ENCODE peak calls at places on chromosomes 2 and 18, in five cellular contexts. One of them, this sample, is unnamed.

GRCh38 chr2:170886391-170886790 is 42.7 kb upstream of the GORASP2 start:
- DNase-seq in hippocampal formation: no peak
- DNase-seq in choroid plexus epithelial cell: peak; percentile 60
- DNase-seq in stimulated activated CD4-positive, alpha-beta T cell treated with anti-CD3 and anti-CD28 coated beads, TNF-alpha, amount 100 ng/mL, for 4 hours: no peak
- DNase-seq in H4: no peak
- DNase-seq in this sample: peak; percentile 85

GRCh38 chr2:143939976-143940375 is 579.9 kb downstream of the ZEB2 start:
- DNase-seq in hippocampal formation: no peak
- DNase-seq in choroid plexus epithelial cell: peak; percentile 53
- DNase-seq in H4: no peak
- DNase-seq in stimulated activated CD4-positive, alpha-beta T cell treated with anti-CD3 and anti-CD28 coated beads, TNF-alpha, amount 100 ng/mL, for 4 hours: no peak
- DNase-seq in this sample: no peak

GRCh38 chr2:8694737-8695136 is 12.9 kb downstream of the ID2 start:
- DNase-seq in hippocampal formation: no peak
- DNase-seq in choroid plexus epithelial cell: peak; percentile 58
- DNase-seq in stimulated activated CD4-positive, alpha-beta T cell treated with anti-CD3 and anti-CD28 coated beads, TNF-alpha, amount 100 ng/mL, for 4 hours: no peak
- DNase-seq in H4: no peak
- DNase-seq in this sample: peak; percentile 54

GRCh38 chr2:235803028-235803427 is 309.2 kb downstream of the AGAP1 start:
- DNase-seq in hippocampal formation: no peak
- DNase-seq in stimulated activated CD4-positive, alpha-beta T cell treated with anti-CD3 and anti-CD28 coated beads, TNF-alpha, amount 100 ng/mL, for 4 hours: no peak
- DNase-seq in choroid plexus epithelial cell: peak; percentile 51
- DNase-seq in H4: no peak
- DNase-seq in this sample: no peak

GRCh38 chr2:218179782-218180181 is 13.0 kb upstream of the CXCR1 start:
- DNase-seq in H4: no peak
- DNase-seq in choroid plexus epithelial cell: no peak
- DNase-seq in hippocampal formation: no peak
- DNase-seq in stimulated activated CD4-positive, alpha-beta T cell treated with anti-CD3 and anti-CD28 coated beads, TNF-alpha, amount 100 ng/mL, for 4 hours: no peak
- DNase-seq in this sample: no peak

GRCh38 chr2:165646321-165646801 is 147.7 kb downstream of the GALNT3 start:
- DNase-seq in stimulated activated CD4-positive, alpha-beta T cell treated with anti-CD3 and anti-CD28 coated beads, TNF-alpha, amount 100 ng/mL, for 4 hours: no peak
- DNase-seq in choroid plexus epithelial cell: no peak
- DNase-seq in H4: no peak
- DNase-seq in hippocampal formation: no peak
- DNase-seq in this sample: no peak

GRCh38 chr18:56068030-56068671 is 480.2 kb upstream of the TCF4 start:
- DNase-seq in choroid plexus epithelial cell: peak; percentile 58
- DNase-seq in stimulated activated CD4-positive, alpha-beta T cell treated with anti-CD3 and anti-CD28 coated beads, TNF-alpha, amount 100 ng/mL, for 4 hours: no peak
- DNase-seq in hippocampal formation: no peak
- DNase-seq in H4: no peak
- DNase-seq in this sample: no peak

GRCh38 chr18:69948919-69949537 is 1.4 kb upstream of the CD226 start:
- DNase-seq in H4: no peak
- DNase-seq in stimulated activated CD4-positive, alpha-beta T cell treated with anti-CD3 and anti-CD28 coated beads, TNF-alpha, amount 100 ng/mL, for 4 hours: no peak
- DNase-seq in choroid plexus epithelial cell: no peak
- DNase-seq in hippocampal formation: no peak
- DNase-seq in this sample: no peak

GRCh38 chr2:8491296-8492048 is 190.4 kb upstream of the ID2 start:
- DNase-seq in choroid plexus epithelial cell: no peak
- DNase-seq in hippocampal formation: no peak
- DNase-seq in stimulated activated CD4-positive, alpha-beta T cell treated with anti-CD3 and anti-CD28 coated beads, TNF-alpha, amount 100 ng/mL, for 4 hours: no peak
- DNase-seq in H4: no peak
- DNase-seq in this sample: no peak

GRCh38 chr2:171824086-171824485 is 70.0 kb downstream of the SLC25A12 start:
- DNase-seq in stimulated activated CD4-positive, alpha-beta T cell treated with anti-CD3 and anti-CD28 coated beads, TNF-alpha, amount 100 ng/mL, for 4 hours: no peak
- DNase-seq in hippocampal formation: no peak
- DNase-seq in H4: no peak
- DNase-seq in choroid plexus epithelial cell: peak; percentile 84
- DNase-seq in this sample: no peak

GRCh38 chr2:226447896-226448295 is 351.7 kb downstream of the IRS1 start:
- DNase-seq in H4: no peak
- DNase-seq in stimulated activated CD4-positive, alpha-beta T cell treated with anti-CD3 and anti-CD28 coated beads, TNF-alpha, amount 100 ng/mL, for 4 hours: no peak
- DNase-seq in hippocampal formation: no peak
- DNase-seq in choroid plexus epithelial cell: peak; percentile 47
- DNase-seq in this sample: no peak

GRCh38 chr2:172516299-172516698 is 39.6 kb upstream of the PDK1 start:
- DNase-seq in choroid plexus epithelial cell: peak; percentile 61
- DNase-seq in H4: peak; percentile 78
- DNase-seq in stimulated activated CD4-positive, alpha-beta T cell treated with anti-CD3 and anti-CD28 coated beads, TNF-alpha, amount 100 ng/mL, for 4 hours: no peak
- DNase-seq in hippocampal formation: no peak
- DNase-seq in this sample: no peak

GRCh38 chr18:45103319-45104070 is 422.8 kb downstream of the SETBP1 start:
- DNase-seq in choroid plexus epithelial cell: no peak
- DNase-seq in hippocampal formation: no peak
- DNase-seq in stimulated activated CD4-positive, alpha-beta T cell treated with anti-CD3 and anti-CD28 coated beads, TNF-alpha, amount 100 ng/mL, for 4 hours: no peak
- DNase-seq in H4: no peak
- DNase-seq in this sample: no peak

GRCh38 chr2:237691908-237692600 is 64.7 kb downstream of the LRRFIP1 start:
- DNase-seq in hippocampal formation: peak; percentile 90
- DNase-seq in choroid plexus epithelial cell: peak; percentile 95
- DNase-seq in H4: peak; percentile 69
- DNase-seq in stimulated activated CD4-positive, alpha-beta T cell treated with anti-CD3 and anti-CD28 coated beads, TNF-alpha, amount 100 ng/mL, for 4 hours: peak; percentile 91
- DNase-seq in this sample: peak; percentile 91

GRCh38 chr2:232353660-232354059 is 24.9 kb upstream of the ALPP start:
- DNase-seq in stimulated activated CD4-positive, alpha-beta T cell treated with anti-CD3 and anti-CD28 coated beads, TNF-alpha, amount 100 ng/mL, for 4 hours: no peak
- DNase-seq in choroid plexus epithelial cell: no peak
- DNase-seq in hippocampal formation: no peak
- DNase-seq in H4: no peak
- DNase-seq in this sample: no peak

GRCh38 chr2:58140508-58141072 is 94.0 kb downstream of the VRK2 start:
- DNase-seq in choroid plexus epithelial cell: no peak
- DNase-seq in stimulated activated CD4-positive, alpha-beta T cell treated with anti-CD3 and anti-CD28 coated beads, TNF-alpha, amount 100 ng/mL, for 4 hours: no peak
- DNase-seq in hippocampal formation: no peak
- DNase-seq in H4: no peak
- DNase-seq in this sample: no peak

GRCh38 chr18:55265916-55266488 is 306.7 kb upstream of the CCDC68 start:
- DNase-seq in H4: no peak
- DNase-seq in hippocampal formation: no peak
- DNase-seq in stimulated activated CD4-positive, alpha-beta T cell treated with anti-CD3 and anti-CD28 coated beads, TNF-alpha, amount 100 ng/mL, for 4 hours: no peak
- DNase-seq in choroid plexus epithelial cell: peak; percentile 84
- DNase-seq in this sample: no peak

GRCh38 chr2:181054256-181054655 is 73.9 kb downstream of the UBE2E3 start:
- DNase-seq in stimulated activated CD4-positive, alpha-beta T cell treated with anti-CD3 and anti-CD28 coated beads, TNF-alpha, amount 100 ng/mL, for 4 hours: no peak
- DNase-seq in hippocampal formation: no peak
- DNase-seq in H4: no peak
- DNase-seq in choroid plexus epithelial cell: no peak
- DNase-seq in this sample: no peak

GRCh38 chr2:42962521-42962953 is 170.2 kb upstream of the HAAO start:
- DNase-seq in stimulated activated CD4-positive, alpha-beta T cell treated with anti-CD3 and anti-CD28 coated beads, TNF-alpha, amount 100 ng/mL, for 4 hours: no peak
- DNase-seq in choroid plexus epithelial cell: peak; percentile 39
- DNase-seq in hippocampal formation: no peak
- DNase-seq in H4: no peak
- DNase-seq in this sample: no peak

GRCh38 chr2:180715044-180715443 is 265.4 kb upstream of the UBE2E3 start:
- DNase-seq in H4: no peak
- DNase-seq in stimulated activated CD4-positive, alpha-beta T cell treated with anti-CD3 and anti-CD28 coated beads, TNF-alpha, amount 100 ng/mL, for 4 hours: no peak
- DNase-seq in hippocampal formation: no peak
- DNase-seq in choroid plexus epithelial cell: no peak
- DNase-seq in this sample: no peak

GRCh38 chr2:10820562-10820961 is 8.0 kb upstream of the PDIA6 start:
- DNase-seq in hippocampal formation: no peak
- DNase-seq in choroid plexus epithelial cell: no peak
- DNase-seq in stimulated activated CD4-positive, alpha-beta T cell treated with anti-CD3 and anti-CD28 coated beads, TNF-alpha, amount 100 ng/mL, for 4 hours: no peak
- DNase-seq in H4: no peak
- DNase-seq in this sample: no peak

GRCh38 chr18:57091231-57091630 is 55.7 kb upstream of the BOD1L2 start:
- DNase-seq in hippocampal formation: no peak
- DNase-seq in stimulated activated CD4-positive, alpha-beta T cell treated with anti-CD3 and anti-CD28 coated beads, TNF-alpha, amount 100 ng/mL, for 4 hours: no peak
- DNase-seq in H4: no peak
- DNase-seq in choroid plexus epithelial cell: no peak
- DNase-seq in this sample: no peak

GRCh38 chr2:183799761-183800160 is 675.5 kb downstream of the NUP35 start:
- DNase-seq in stimulated activated CD4-positive, alpha-beta T cell treated with anti-CD3 and anti-CD28 coated beads, TNF-alpha, amount 100 ng/mL, for 4 hours: no peak
- DNase-seq in H4: no peak
- DNase-seq in hippocampal formation: no peak
- DNase-seq in choroid plexus epithelial cell: no peak
- DNase-seq in this sample: no peak

GRCh38 chr18:23053756-23054457 is 81.4 kb upstream of the CABLES1 start:
- DNase-seq in choroid plexus epithelial cell: peak; percentile 67
- DNase-seq in hippocampal formation: no peak
- DNase-seq in H4: peak; percentile 34
- DNase-seq in stimulated activated CD4-positive, alpha-beta T cell treated with anti-CD3 and anti-CD28 coated beads, TNF-alpha, amount 100 ng/mL, for 4 hours: no peak
- DNase-seq in this sample: no peak

GRCh38 chr2:113848758-113849460 is 41.0 kb upstream of the ACTR3 start:
- DNase-seq in stimulated activated CD4-positive, alpha-beta T cell treated with anti-CD3 and anti-CD28 coated beads, TNF-alpha, amount 100 ng/mL, for 4 hours: no peak
- DNase-seq in H4: no peak
- DNase-seq in hippocampal formation: no peak
- DNase-seq in choroid plexus epithelial cell: no peak
- DNase-seq in this sample: no peak

GRCh38 chr2:60964651-60965513 is 52.6 kb upstream of the PEX13 start:
- DNase-seq in H4: no peak
- DNase-seq in choroid plexus epithelial cell: no peak
- DNase-seq in hippocampal formation: no peak
- DNase-seq in stimulated activated CD4-positive, alpha-beta T cell treated with anti-CD3 and anti-CD28 coated beads, TNF-alpha, amount 100 ng/mL, for 4 hours: no peak
- DNase-seq in this sample: no peak

GRCh38 chr18:77116201-77117080 is 16.1 kb downstream of the MBP start:
- DNase-seq in H4: no peak
- DNase-seq in stimulated activated CD4-positive, alpha-beta T cell treated with anti-CD3 and anti-CD28 coated beads, TNF-alpha, amount 100 ng/mL, for 4 hours: no peak
- DNase-seq in choroid plexus epithelial cell: no peak
- DNase-seq in hippocampal formation: no peak
- DNase-seq in this sample: no peak

GRCh38 chr18:2910261-2910660 is 63.5 kb downstream of the EMILIN2 start:
- DNase-seq in hippocampal formation: no peak
- DNase-seq in H4: no peak
- DNase-seq in stimulated activated CD4-positive, alpha-beta T cell treated with anti-CD3 and anti-CD28 coated beads, TNF-alpha, amount 100 ng/mL, for 4 hours: no peak
- DNase-seq in choroid plexus epithelial cell: no peak
- DNase-seq in this sample: no peak

GRCh38 chr2:66578067-66578852 is 143.3 kb downstream of the MEIS1 start:
- DNase-seq in hippocampal formation: no peak
- DNase-seq in H4: no peak
- DNase-seq in stimulated activated CD4-positive, alpha-beta T cell treated with anti-CD3 and anti-CD28 coated beads, TNF-alpha, amount 100 ng/mL, for 4 hours: no peak
- DNase-seq in choroid plexus epithelial cell: peak; percentile 28
- DNase-seq in this sample: no peak

This sample was measured in COLO829.